ENCODE peak calls at places on chromosomes 7 and 10, in four cellular contexts. Y is sigmoid colon, I is A549, K is tibial nerve. W is an unnamed sample.

GRCh38 chr10:42950606-42951485 is 126.0 kb upstream of the RET start:
- DNase-seq in I (no peak), Y (peak), K (no peak), W (no peak)

GRCh38 chr10:28807760-28808613 is 130.7 kb downstream of the BAMBI start:
- DNase-seq in K (no peak), I (no peak), Y (no peak), W (no peak)

GRCh38 chr10:43384252-43385221 is 13.1 kb downstream of the FXYD4 start:
- DNase-seq in I (peak), K (no peak), Y (peak), W (no peak)

GRCh38 chr7:87853237-87853864 is 22.8 kb downstream of the SLC25A40 start:
- DNase-seq in I (no peak), Y (no peak), K (no peak), W (no peak)

GRCh38 chr10:74333174-74333573 is 182.2 kb downstream of the ADK start:
- DNase-seq in Y (no peak), K (no peak), I (no peak), W (no peak)

GRCh38 chr10:60138842-60139241 is 232.5 kb upstream of the CCDC6 start:
- DNase-seq in Y (no peak), K (no peak), I (no peak), W (no peak)

GRCh38 chr10:86365346-86366032 is 1.1 kb downstream of the GRID1 start:
- DNase-seq in I (no peak), K (peak), Y (peak), W (peak)

GRCh38 chr7:115116773-115117715 is 195.2 kb downstream of the MDFIC start:
- DNase-seq in Y (no peak), I (peak), K (no peak), W (no peak)

GRCh38 chr10:80139290-80139689 is 6.8 kb downstream of the PLAC9 start:
- DNase-seq in Y (no peak), I (no peak), K (no peak), W (peak)

GRCh38 chr7:100406767-100407166 is 21.7 kb downstream of the ZCWPW1 start:
- DNase-seq in K (no peak), I (no peak), Y (no peak), W (no peak)

GRCh38 chr7:2934211-2934731 is 90.2 kb upstream of the GNA12 start:
- DNase-seq in I (peak), Y (peak), K (no peak), W (no peak)

DNA sequence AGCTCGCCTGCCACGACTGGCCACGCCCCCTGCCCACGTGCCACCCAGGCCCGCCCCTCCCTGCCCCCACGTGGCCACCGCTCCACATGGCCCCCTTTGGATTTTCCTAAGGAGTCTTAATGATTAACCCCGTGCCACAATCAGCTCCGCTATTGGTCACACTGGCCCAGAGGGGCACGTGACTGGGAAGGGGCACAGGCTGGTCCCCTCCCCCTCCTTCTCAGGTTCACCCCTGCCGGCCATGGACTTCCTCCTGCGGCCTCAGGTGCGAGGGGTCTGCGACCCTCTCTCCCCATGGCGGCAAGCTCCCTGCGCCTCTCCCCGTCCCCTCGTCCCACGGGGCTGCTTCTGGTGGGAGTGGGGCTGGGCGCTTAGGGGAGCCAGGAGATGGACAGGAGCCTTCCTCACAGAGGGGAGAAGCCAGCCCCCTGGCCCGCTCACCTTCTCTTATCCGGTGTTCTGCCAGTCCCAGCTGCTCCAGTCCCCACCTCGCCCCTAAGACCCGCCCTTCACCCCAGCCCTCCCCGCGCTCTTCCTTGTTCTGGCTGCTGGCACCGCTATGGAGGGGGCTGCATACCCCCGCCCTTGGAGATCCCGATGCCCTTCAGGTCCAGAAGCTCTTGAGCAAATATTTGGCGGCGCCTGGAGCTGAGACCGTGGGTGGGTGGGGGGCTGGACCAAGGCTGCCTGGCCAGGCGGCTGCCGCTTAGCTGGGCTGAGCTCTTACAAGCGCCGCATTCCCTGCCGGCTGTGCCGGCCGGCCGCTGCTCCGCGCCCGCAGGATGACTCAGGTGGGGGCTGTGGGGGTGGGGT is 3.2 kb downstream of the SLC4A2 start:
- DNase-seq in I (peak), K (no peak), Y (peak), W (no peak)
- TF ChIP-seq POLR2A in I (peak), K (no peak), Y (no peak), W (no peak)

GRCh38 chr10:69939481-69939880 is 113.2 kb upstream of the MACROH2A2 start:
- DNase-seq in K (no peak), Y (no peak), I (no peak), W (no peak)

GRCh38 chr10:69944761-69945160 is 107.9 kb upstream of the MACROH2A2 start:
- DNase-seq in I (no peak), K (no peak), Y (no peak), W (no peak)

GRCh38 chr10:69943292-69943820 is 109.3 kb upstream of the MACROH2A2 start:
- DNase-seq in Y (no peak), K (no peak), I (no peak), W (no peak)

GRCh38 chr10:69939033-69939432 is 113.6 kb upstream of the MACROH2A2 start:
- DNase-seq in K (no peak), I (no peak), Y (no peak), W (no peak)

DNA sequence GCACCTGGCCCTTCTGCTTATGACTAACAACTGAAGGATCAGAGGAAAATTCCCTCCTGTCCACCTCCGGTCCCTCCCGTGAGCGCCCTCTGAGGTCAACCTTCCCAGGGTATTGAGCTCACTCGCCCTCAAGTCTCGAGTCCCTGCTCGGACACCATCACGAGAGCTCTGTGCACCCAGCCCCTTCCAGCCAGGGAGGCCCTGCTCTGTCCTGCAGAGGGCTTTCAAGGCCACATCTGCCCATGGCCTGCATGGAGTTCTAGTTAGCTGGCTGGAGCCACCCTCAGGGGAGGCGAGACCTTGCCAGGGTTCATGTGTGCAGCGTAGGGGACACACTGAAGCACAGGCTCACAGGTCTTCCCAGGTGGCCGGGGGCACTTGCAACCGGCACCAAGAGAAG is 110.9 kb upstream of the MACROH2A2 start:
- DNase-seq in I (no peak), Y (no peak), K (no peak), W (no peak)
- TF ChIP-seq POLR2A in I (no peak), Y (no peak), K (no peak), W (no peak)

DNA sequence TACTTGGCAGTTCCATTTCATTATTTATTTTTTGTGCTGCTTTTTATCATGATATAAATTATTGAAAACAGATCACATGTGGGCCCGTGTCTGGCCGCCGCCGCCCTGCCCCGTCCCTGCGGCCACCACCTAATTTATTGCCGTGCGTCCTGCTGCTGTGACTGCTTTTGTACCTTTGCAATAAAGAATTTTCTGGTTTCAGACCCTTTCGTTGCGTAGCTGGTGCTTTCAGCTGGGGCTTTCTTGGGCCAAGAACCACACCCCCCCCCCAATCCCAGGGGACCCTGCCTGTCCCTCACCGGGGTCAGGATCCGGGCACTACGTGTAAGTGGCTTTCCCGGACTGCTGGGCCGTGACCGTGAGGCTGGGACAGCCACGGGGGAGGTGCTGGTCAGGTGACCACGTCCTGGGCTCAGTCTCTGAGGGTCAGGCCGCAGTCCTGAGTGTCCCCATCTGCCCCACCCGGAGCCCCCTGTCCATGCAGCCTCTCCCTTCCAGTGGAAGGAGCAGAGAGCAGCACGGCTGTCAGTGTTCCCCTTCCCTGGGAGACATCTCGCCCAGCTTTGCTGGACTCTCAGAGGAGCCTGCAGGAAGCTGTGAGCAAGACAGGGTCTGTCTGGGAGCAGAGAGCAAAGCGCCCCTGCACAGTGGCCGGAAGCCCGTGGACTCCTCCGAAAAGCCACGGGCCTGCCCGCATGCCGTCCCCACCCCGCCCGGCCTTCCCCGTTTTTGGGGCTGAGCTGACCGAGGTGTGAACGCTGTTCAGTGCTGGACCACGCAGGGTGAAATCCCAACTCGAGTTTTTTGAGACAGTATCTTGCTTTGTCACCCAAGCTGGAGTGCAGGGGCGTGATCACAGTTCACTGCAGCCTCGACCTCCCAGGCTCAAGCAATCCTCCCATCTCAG is 12.6 kb downstream of the MAFK start:
- DNase-seq in Y (no peak), I (peak), K (no peak), W (no peak)
- TF ChIP-seq POLR2A in Y (no peak), I (peak), K (no peak), W (no peak)

GRCh38 chr7:157519246-157519645 is 182.4 kb downstream of the DNAJB6 start:
- DNase-seq in I (no peak), Y (peak), K (no peak), W (no peak)

GRCh38 chr7:157519798-157520244 is 183.0 kb downstream of the DNAJB6 start:
- DNase-seq in K (peak), Y (no peak), I (no peak), W (no peak)

GRCh38 chr7:157516911-157517781 is 180.3 kb downstream of the DNAJB6 start:
- DNase-seq in K (peak), Y (peak), I (no peak), W (no peak)

GRCh38 chr7:157517782-157518513 is 181.1 kb downstream of the DNAJB6 start:
- DNase-seq in Y (peak), K (peak), I (no peak), W (no peak)

GRCh38 chr7:157518514-157519175 is 181.8 kb downstream of the DNAJB6 start:
- DNase-seq in Y (peak), K (no peak), I (no peak), W (no peak)
- TF ChIP-seq POLR2A in Y (no peak), K (no peak), I (no peak), W (no peak)

GRCh38 chr10:102146971-102147428 is 5.2 kb upstream of the NOLC1 start:
- DNase-seq in I (no peak), Y (no peak), K (no peak), W (no peak)
- TF ChIP-seq POLR2A in I (no peak), Y (no peak), K (no peak), W (no peak)

W was measured in suprapubic skin.